ENCODE peak calls at places on chromosomes 3 and 15, in five cellular contexts. K is occipital lobe, F is prostate gland, L is AG20443, C is A172. Y is an unnamed sample.

GRCh38 chr3:101824691-101825090 is 24.6 kb upstream of the NFKBIZ start:
- DNase-seq in K (no peak), F (no peak), L (peak), C (no peak), Y (no peak)

GRCh38 chr3:81483046-81483445 is 278.4 kb downstream of the GBE1 start:
- DNase-seq in K (no peak), F (no peak), L (no peak), C (no peak), Y (no peak)

GRCh38 chr3:95775486-95776094 is 1038.8 kb upstream of the EPHA6 start:
- DNase-seq in K (no peak), F (no peak), L (no peak), C (no peak), Y (no peak)

GRCh38 chr3:10310578-10310977 is 10.3 kb downstream of the SEC13 start:
- DNase-seq in K (no peak), F (no peak), L (no peak), C (no peak), Y (no peak)

GRCh38 chr3:187017511-187018230 is 87.3 kb downstream of the ST6GAL1 start:
- DNase-seq in K (no peak), F (no peak), L (no peak), C (no peak), Y (no peak)

GRCh38 chr3:50627407-50628051 is 10.6 kb downstream of the MAPKAPK3 start:
- DNase-seq in K (no peak), F (no peak), L (peak), C (peak), Y (no peak)

GRCh38 chr3:169170456-169170855 is 493.1 kb downstream of the MECOM start:
- DNase-seq in K (no peak), F (no peak), L (no peak), C (no peak), Y (no peak)

GRCh38 chr15:22944651-22945050 is 35.5 kb downstream of the CYFIP1 start:
- DNase-seq in K (no peak), F (peak), L (no peak), C (no peak), Y (no peak)

GRCh38 chr15:29242466-29243242 is 27.0 kb downstream of the NSMCE3 start:
- DNase-seq in K (no peak), F (no peak), L (peak), C (no peak), Y (no peak)

GRCh38 chr3:86990171-86990733 is 697 bp downstream of the VGLL3 start:
- DNase-seq in K (no peak), F (peak), L (peak), C (no peak), Y (peak)

GRCh38 chr3:151328298-151329036 is 882 bp downstream of the P2RY13 start:
- DNase-seq in K (no peak), F (no peak), L (peak), C (no peak), Y (no peak)

GRCh38 chr3:58484049-58484721 is 7.7 kb upstream of the KCTD6 start:
- DNase-seq in K (no peak), F (no peak), L (no peak), C (no peak), Y (no peak)

GRCh38 chr3:27357665-27358258 is 11.4 kb downstream of the NEK10 start:
- DNase-seq in K (no peak), F (no peak), L (peak), C (peak), Y (no peak)

GRCh38 chr3:194990454-194991337 is 280.3 kb downstream of the XXYLT1 start:
- DNase-seq in K (no peak), F (no peak), L (no peak), C (no peak), Y (no peak)

GRCh38 chr15:83248151-83248851 is 36.2 kb downstream of the BNC1 start:
- DNase-seq in K (no peak), F (peak), L (peak), C (peak), Y (peak)

GRCh38 chr15:19899021-19899824 is 642.4 kb downstream of the GOLGA6L6 start:
- DNase-seq in K (no peak), F (no peak), L (no peak), C (no peak), Y (no peak)